ENCODE peak calls at places on chromosomes 5 and 9, in five cellular contexts. J, E, K, V and M are unnamed samples.

GRCh38 chr5:109740329-109740728 is 50.6 kb downstream of the MAN2A1 start:
- DNase-seq in K (no peak), E (peak; percentile 23), J (no peak), V (no peak), M (peak; percentile 17)

GRCh38 chr9:132160802-132161742 is 786 bp upstream of the NTNG2 start:
- DNase-seq in K (peak; percentile 80), E (peak; percentile 48), J (peak; percentile 29), V (peak; percentile 23), M (peak; percentile 71)

GRCh38 chr5:90802695-90803317 is 244.2 kb downstream of the ADGRV1 start:
- DNase-seq in V (no peak), K (peak; percentile 18), J (no peak), E (peak; percentile 60), M (peak; percentile 43)

GRCh38 chr9:117485176-117485575 is 70.3 kb upstream of the ASTN2 start:
- DNase-seq in E (peak; percentile 14), K (no peak), V (no peak), J (no peak), M (no peak)

GRCh38 chr9:131422241-131422792 is 28.4 kb downstream of the PRRC2B start:
- DNase-seq in K (no peak), V (no peak), E (peak; percentile 69), J (peak; percentile 36), M (no peak)

GRCh38 chr9:131868766-131869165 is 128.9 kb upstream of the RAPGEF1 start:
- DNase-seq in K (peak; percentile 65), E (no peak), V (no peak), J (no peak), M (peak; percentile 5)

GRCh38 chr9:91151014-91151740 is 210.5 kb downstream of the AUH start:
- DNase-seq in E (peak; percentile 63), V (peak; percentile 97), J (no peak), K (peak; percentile 30), M (peak; percentile 99)

GRCh38 chr9:118473527-118473926 is 769.3 kb downstream of the TLR4 start:
- DNase-seq in K (no peak), V (no peak), J (no peak), E (no peak), M (no peak)

GRCh38 chr5:131854134-131854533 is 57.3 kb upstream of the FNIP1 start:
- DNase-seq in V (no peak), K (peak; percentile 5), E (peak; percentile 71), J (no peak), M (peak; percentile 23)

GRCh38 chr5:39024005-39024404 is 50.2 kb downstream of the RICTOR start:
- DNase-seq in K (no peak), E (no peak), J (no peak), V (no peak), M (no peak)

GRCh38 chr9:127018935-127019334 is 103.5 kb downstream of the ANGPTL2 start:
- DNase-seq in K (peak; percentile 67), V (no peak), J (no peak), E (peak; percentile 37), M (peak; percentile 68)

GRCh38 chr5:24183941-24184340 is 460.8 kb downstream of the CDH10 start:
- DNase-seq in E (no peak), V (no peak), J (no peak), K (peak; percentile 0), M (peak; percentile 17)

GRCh38 chr9:104927216-104927911 is 591 bp downstream of the ABCA1 start:
- DNase-seq in E (peak; percentile 61), K (peak; percentile 58), J (peak; percentile 54), V (no peak), M (peak; percentile 51)

GRCh38 chr5:96936431-96937221 is 746 bp downstream of the LNPEP start:
- DNase-seq in K (peak; percentile 23), V (no peak), E (peak; percentile 40), J (peak; percentile 25), M (peak; percentile 37)

GRCh38 chr9:128908372-128908771 is 12.4 kb upstream of the PHYHD1 start:
- DNase-seq in E (no peak), J (no peak), V (no peak), K (no peak), M (no peak)

GRCh38 chr9:76927540-76928240 is 21.8 kb upstream of the PRUNE2 start:
- DNase-seq in V (no peak), K (peak; percentile 34), J (no peak), E (no peak), M (peak; percentile 64)

GRCh38 chr5:87400305-87400899 is 12.3 kb downstream of the CCNH start:
- DNase-seq in K (peak; percentile 60), V (no peak), E (peak; percentile 40), J (no peak), M (peak; percentile 64)

GRCh38 chr5:90982576-90982975 is 400.5 kb downstream of the ARRDC3 start:
- DNase-seq in E (no peak), J (no peak), K (no peak), V (no peak), M (no peak)

GRCh38 chr5:140821375-140822280 is at the start of gene PCDHA5:
- DNase-seq in V (no peak), K (no peak), E (peak; percentile 33), J (no peak), M (peak; percentile 24)

GRCh38 chr5:61840354-61840753 is 465.7 kb upstream of the KIF2A start:
- DNase-seq in K (no peak), E (peak; percentile 15), V (no peak), J (no peak), M (no peak)

GRCh38 chr5:100905259-100905914 is 2.3 kb upstream of the ST8SIA4 start:
- DNase-seq in E (no peak), V (no peak), J (no peak), K (no peak), M (no peak)

GRCh38 chr9:98774746-98775145 is 21.6 kb downstream of the ANKS6 start:
- DNase-seq in J (no peak), E (peak; percentile 34), K (no peak), V (no peak), M (peak; percentile 23)

GRCh38 chr9:4665357-4665756 is 923 bp downstream of the SPATA6L start:
- DNase-seq in K (peak; percentile 69), J (no peak), V (no peak), E (peak; percentile 76), M (peak; percentile 82)

GRCh38 chr5:52804978-52805377 is 17.3 kb downstream of the ITGA1 start:
- DNase-seq in K (no peak), V (no peak), J (no peak), E (no peak), M (no peak)

GRCh38 chr5:151651997-151652645 is 34.6 kb downstream of the SPARC start:
- DNase-seq in J (peak; percentile 79), E (peak; percentile 86), K (peak; percentile 83), V (no peak), M (peak; percentile 80)

GRCh38 chr9:35816708-35817107 is 1.9 kb upstream of the HINT2 start:
- DNase-seq in E (no peak), J (no peak), V (no peak), K (no peak), M (no peak)

GRCh38 chr9:128690684-128691034 is 1.6 kb downstream of the SET start:
- DNase-seq in E (no peak), J (no peak), K (no peak), V (no peak), M (no peak)

GRCh38 chr9:99807276-99807852 is 14.3 kb upstream of the NR4A3 start:
- DNase-seq in V (no peak), J (peak; percentile 58), E (peak; percentile 78), K (peak; percentile 73), M (peak; percentile 71)

GRCh38 chr5:161105563-161105962 is 253.6 kb upstream of the ATP10B start:
- DNase-seq in K (peak; percentile 30), J (no peak), V (no peak), E (no peak), M (peak; percentile 95)

GRCh38 chr5:10892135-10892910 is 131.3 kb upstream of the DAP start:
- DNase-seq in E (peak; percentile 4), K (no peak), V (no peak), J (no peak), M (no peak)

GRCh38 chr5:62260510-62260909 is 45.5 kb upstream of the KIF2A start:
- DNase-seq in K (peak; percentile 9), V (no peak), J (no peak), E (no peak), M (no peak)

GRCh38 chr9:110320651-110321050 is 17.0 kb downstream of the TXNDC8 start:
- DNase-seq in K (peak; percentile 10), E (no peak), V (no peak), J (no peak), M (peak; percentile 66)

GRCh38 chr9:110319781-110320180 is 17.9 kb downstream of the TXNDC8 start:
- DNase-seq in K (no peak), E (no peak), V (no peak), J (no peak), M (peak; percentile 48)

GRCh38 chr9:110317921-110318320 is 19.7 kb downstream of the TXNDC8 start:
- DNase-seq in K (no peak), J (no peak), V (no peak), E (no peak), M (no peak)

GRCh38 chr9:110321055-110321454 is 16.6 kb downstream of the TXNDC8 start:
- DNase-seq in J (no peak), V (no peak), E (no peak), K (peak; percentile 64), M (peak; percentile 36)

GRCh38 chr9:110316255-110316921 is 21.3 kb downstream of the TXNDC8 start:
- DNase-seq in E (peak; percentile 29), V (no peak), J (no peak), K (peak; percentile 35), M (peak; percentile 23)
- H3K4me3 ChIP-seq in E (no peak overlapping the region), V (no peak overlapping the region), J (no peak overlapping the region), K (no peak overlapping the region), M (no peak overlapping the region)

DNA sequence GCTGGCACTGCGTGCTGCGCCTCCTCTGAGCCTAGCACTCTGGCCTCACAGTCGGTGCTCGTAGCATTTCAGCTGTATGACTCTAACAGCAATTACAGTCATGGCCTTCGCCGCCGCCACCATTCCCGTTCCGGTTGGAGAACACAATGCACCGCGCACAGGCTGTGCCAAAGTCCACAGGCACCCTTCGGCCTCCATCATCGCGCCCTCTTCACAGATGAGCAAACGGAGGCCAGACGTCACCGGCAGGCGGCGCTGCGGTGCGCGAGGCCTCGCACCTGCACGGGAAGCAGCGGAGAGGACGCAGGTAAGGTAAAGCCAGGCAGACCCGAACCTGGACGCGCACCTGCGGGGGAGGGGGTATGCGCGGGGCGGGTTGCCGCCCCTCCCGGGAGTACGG is 128.9 kb downstream of the BARX1 start:
- DNase-seq in V (no peak), E (no peak), K (no peak), J (no peak), M (no peak)
- TF ChIP-seq CTCF in V (no peak), E (peak; percentile 20), K (no peak), J (peak; percentile 14), M (no peak)

GRCh38 chr5:173243808-173244305 is 8.9 kb upstream of the NKX2-5 start:
- DNase-seq in E (no peak), J (no peak), V (no peak), K (no peak), M (no peak)
- H3K4me3 ChIP-seq in E (no peak overlapping the region), J (peak overlapping the region; percentile 52), V (no peak overlapping the region), K (no peak overlapping the region), M (no peak overlapping the region)

DNA sequence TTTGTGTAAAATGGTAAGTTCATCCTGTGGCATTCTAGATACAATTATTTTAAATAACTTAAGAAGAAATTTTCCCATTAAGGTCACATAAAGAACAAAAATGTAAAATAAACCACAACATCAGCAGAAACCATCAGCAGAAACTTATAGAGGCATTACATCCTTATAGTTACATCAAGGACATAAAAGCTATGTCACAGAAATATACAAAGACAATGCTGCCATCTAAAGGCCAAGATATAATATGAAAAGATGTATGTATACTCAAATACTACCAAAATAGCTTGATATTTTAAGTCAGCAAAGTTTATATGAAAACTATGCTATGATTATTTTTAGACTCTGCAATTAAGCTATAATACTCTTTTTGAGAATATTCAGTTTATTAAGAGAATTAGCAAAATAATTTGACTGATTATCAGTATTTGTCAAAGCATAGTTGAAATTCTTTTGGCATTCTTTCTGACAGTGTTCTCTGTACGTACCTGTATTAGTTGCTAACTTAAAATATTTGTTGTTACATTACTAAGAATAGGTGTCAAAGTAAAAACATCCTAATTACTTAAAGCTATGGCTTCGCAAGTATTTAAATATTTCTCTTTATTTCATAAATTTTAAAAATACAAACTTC is 36.2 kb downstream of the FBXL17 start:
- DNase-seq in V (peak; percentile 7), K (peak; percentile 69), J (no peak), E (peak; percentile 63), M (peak; percentile 62)
- TF ChIP-seq CTCF in V (no peak), K (peak; percentile 29), J (peak; percentile 49), E (peak; percentile 23), M (peak; percentile 41)